ENCODE peak calls at places on chromosomes 7 and 10, in four cellular contexts. Y is GM12891, V is HL-60, L is GM12878. H is an unnamed sample.

GRCh38 chr10:1368772-1369171 is 312.6 kb downstream of the WDR37 start:
- DNase-seq in Y (peak; percentile 68), V (no peak), L (no peak), H (peak; percentile 64)

GRCh38 chr7:151871904-151872303 is 5.0 kb downstream of the PRKAG2 start:
- DNase-seq in Y (no peak), V (no peak), L (no peak), H (no peak)

GRCh38 chr7:112649560-112649959 is 140.6 kb downstream of the TMEM168 start:
- DNase-seq in Y (no peak), V (no peak), L (no peak), H (no peak)

GRCh38 chr10:96918214-96919002 is 86.3 kb downstream of the LCOR start:
- DNase-seq in Y (no peak), V (no peak), L (no peak), H (no peak)

GRCh38 chr7:150738092-150739044 is 1.1 kb downstream of the GIMAP5 start:
- DNase-seq in Y (no peak), V (no peak), L (no peak), H (no peak)

GRCh38 chr7:122602800-122603199 is 96.1 kb downstream of the RNF133 start:
- DNase-seq in Y (no peak), V (no peak), L (no peak), H (no peak)

GRCh38 chr10:133461027-133461426 is 7.3 kb downstream of the SCART1 start:
- DNase-seq in Y (no peak), V (no peak), L (no peak), H (no peak)

GRCh38 chr10:122417667-122418066 is 36.8 kb upstream of the ARMS2 start:
- DNase-seq in Y (no peak), V (no peak), L (no peak), H (no peak)

GRCh38 chr7:155206286-155207020 is 91.2 kb upstream of the INSIG1 start:
- DNase-seq in Y (peak; percentile 56), V (peak; percentile 83), L (peak; percentile 80), H (peak; percentile 86)

GRCh38 chr7:84714765-84715164 is 472.1 kb downstream of the SEMA3D start:
- DNase-seq in Y (no peak), V (no peak), L (no peak), H (no peak)
- TF ChIP-seq SPI1 in Y (no peak), V (no peak), L (no peak), H (no peak)

DNA sequence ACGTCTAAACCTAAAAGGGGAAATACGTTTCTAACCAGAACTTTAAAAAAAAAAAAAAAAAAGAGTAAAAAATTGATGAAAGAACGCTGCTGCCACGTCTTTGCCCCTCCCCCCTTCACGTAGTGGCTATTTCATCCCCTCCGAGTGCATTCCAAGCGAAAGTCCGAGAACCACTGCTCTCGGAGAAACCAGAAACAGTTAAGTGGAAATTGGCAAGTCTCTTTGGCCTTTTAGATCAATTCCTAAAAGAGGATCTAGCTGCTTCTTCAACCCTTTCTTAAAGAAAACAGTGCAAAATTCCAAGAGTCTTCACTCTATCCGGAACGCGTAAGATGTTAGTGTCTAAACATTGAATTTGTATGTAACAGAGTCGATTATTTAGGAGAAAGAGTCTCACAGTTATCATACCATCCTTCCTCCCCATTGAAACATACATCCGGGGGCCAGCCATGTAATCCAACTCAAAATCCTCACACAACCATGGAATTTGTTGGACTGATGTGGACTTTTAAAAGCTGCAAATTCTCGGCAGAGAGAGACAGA is 1.1 kb downstream of the P4HA1 start:
- DNase-seq in Y (no peak), V (no peak), L (no peak), H (peak; percentile 36)
- TF ChIP-seq SPI1 in Y (no peak), V (no peak), L (no peak), H (no peak)

GRCh38 chr10:79561257-79561656 is 1.1 kb upstream of the SFTPA2 start:
- DNase-seq in Y (no peak), V (no peak), L (no peak), H (no peak)
- TF ChIP-seq SPI1 in Y (no peak), V (no peak), L (no peak), H (no peak)

GRCh38 chr7:130221746-130222145 is 14.1 kb downstream of the SSMEM1 start:
- DNase-seq in Y (no peak), V (no peak), L (no peak), H (no peak)
- TF ChIP-seq SPI1 in Y (no peak), V (no peak), L (no peak), H (no peak)

DNA sequence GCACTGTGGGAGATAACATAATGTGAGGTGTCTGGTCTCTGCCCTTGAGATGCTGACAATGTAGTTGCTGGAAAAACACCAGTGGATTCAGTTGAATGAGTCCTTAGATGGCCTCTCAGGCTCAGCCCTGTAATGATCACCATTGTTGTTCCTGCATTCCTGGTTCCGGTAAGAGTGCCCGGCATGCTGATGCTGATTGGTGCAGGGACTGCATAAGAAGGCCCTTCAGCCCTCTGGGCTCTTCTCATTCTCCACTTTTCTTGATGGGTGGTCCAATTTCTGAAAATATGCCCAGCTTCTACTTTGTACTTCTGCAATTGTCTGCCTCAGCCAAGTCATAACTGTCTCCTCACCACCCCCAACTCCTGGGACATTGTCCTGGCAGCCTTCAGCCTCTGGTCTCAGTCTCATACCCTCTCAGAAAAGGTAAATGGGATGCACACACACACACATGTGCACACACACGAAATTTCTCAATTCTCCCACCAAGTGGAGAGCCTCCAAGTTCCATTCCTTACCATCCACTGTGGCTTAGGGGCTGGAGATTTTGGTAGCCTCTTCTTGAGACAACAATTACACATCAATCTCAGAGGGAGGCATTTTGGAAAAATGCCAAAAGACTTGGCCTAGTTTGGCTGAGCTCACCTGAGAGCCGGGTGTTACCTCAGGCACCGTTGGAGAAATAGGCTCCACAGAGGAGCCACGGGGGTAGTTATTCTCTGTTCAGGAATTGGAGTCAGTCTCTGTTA is 314.9 kb downstream of the RPS24 start:
- DNase-seq in Y (no peak), V (no peak), L (no peak), H (no peak)
- TF ChIP-seq SPI1 in Y (no peak), V (no peak), L (no peak), H (no peak)

GRCh38 chr7:117572826-117573620 is 93.2 kb downstream of the CFTR start:
- DNase-seq in Y (no peak), V (no peak), L (no peak), H (no peak)
- TF ChIP-seq SPI1 in Y (no peak), V (no peak), L (no peak), H (no peak)

GRCh38 chr10:64873959-64874358 is 1352.8 kb downstream of the REEP3 start:
- DNase-seq in Y (no peak), V (no peak), L (no peak), H (no peak)
- TF ChIP-seq SPI1 in Y (no peak), V (no peak), L (no peak), H (no peak)

DNA sequence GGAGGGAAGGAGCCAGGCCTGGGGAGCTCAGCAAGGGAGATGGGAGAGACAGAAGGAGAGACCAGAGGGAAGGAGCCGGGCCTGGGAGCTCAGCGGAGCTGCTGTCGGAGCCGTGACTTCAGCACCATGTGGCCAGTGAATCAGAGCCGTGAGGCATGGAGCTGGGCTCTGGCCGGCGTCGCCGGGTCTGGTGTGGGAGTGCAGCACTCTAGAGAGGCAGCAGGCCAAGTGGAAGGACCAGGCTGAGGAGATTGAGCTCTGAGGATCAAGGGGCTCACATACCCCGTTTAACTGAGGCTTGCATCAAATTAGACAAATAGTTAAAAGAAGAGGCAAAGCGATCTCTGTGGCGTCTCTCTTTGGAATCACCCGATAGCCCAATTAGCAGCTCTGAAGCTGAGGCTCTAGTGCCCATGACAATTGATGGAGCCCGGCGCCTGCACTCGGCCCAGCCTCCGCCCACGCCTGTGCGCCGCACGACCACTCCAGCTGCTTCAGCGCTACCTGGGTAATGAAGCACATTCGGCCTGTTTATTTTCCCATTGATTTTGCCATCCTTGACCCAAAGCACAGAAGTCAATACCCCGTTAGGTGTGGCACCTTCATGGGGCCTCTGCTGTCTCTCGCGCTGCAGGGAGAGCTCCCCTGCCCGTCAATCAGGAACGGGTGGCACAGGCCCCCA is 150.2 kb downstream of the MAD1L1 start:
- DNase-seq in Y (no peak), V (no peak), L (no peak), H (no peak)
- TF ChIP-seq SPI1 in Y (no peak), V (no peak), L (no peak), H (no peak)

DNA sequence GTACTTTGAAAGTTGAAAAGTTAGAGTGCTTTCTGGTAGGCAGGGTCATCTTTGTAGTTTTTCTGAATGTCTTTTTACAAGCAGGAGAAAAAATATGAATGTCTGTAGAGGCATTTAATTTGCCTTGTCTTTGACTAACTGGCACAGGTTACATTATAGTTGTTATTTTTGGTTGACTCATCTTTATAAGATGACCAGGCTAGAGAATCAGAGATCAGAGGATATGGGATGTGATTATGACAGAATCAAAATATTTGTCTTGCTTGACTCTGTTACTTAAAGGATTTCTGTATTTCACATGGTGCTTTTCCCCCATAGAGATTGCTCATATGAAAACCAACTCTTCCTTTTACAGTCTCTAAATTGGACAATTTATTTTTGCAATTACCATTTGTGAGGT is 2.4 kb downstream of the ZMYND11 start:
- DNase-seq in Y (no peak), V (no peak), L (no peak), H (no peak)
- TF ChIP-seq SPI1 in Y (no peak), V (no peak), L (no peak), H (no peak)

GRCh38 chr10:103682042-103682441 is 173.3 kb downstream of the SH3PXD2A start:
- DNase-seq in Y (no peak), V (no peak), L (no peak), H (no peak)
- TF ChIP-seq SPI1 in Y (no peak), V (no peak), L (no peak), H (no peak)

H was measured in K562.